ENCODE peak calls at places on chromosomes 7 and 10, in six cellular contexts. A is mucosa of descending colon, R is colonic mucosa, O is psoas muscle, Q is brain microvascular endothelial cell, F is left ventricle myocardium inferior. M is an unnamed sample.

GRCh38 chr10:124164252-124164651 is 70.9 kb upstream of the CHST15 start:
- DNase-seq in A (no peak), R (no peak), O (no peak), Q (no peak), F (no peak), M (no peak)

GRCh38 chr10:91247360-91248111 is 27.1 kb downstream of the PCGF5 start:
- DNase-seq in A (no peak), R (no peak), O (peak; percentile 55), Q (peak; percentile 61), F (no peak), M (no peak)

GRCh38 chr10:103941801-103942200 is 23.8 kb upstream of the STN1 start:
- DNase-seq in A (no peak), R (no peak), O (no peak), Q (no peak), F (no peak), M (no peak)

GRCh38 chr7:130367088-130367755 is 13.1 kb upstream of the CPA1 start:
- DNase-seq in A (no peak), R (no peak), O (no peak), Q (no peak), F (no peak), M (no peak)

GRCh38 chr10:80530251-80530650 is 7.5 kb upstream of the SH2D4B start:
- DNase-seq in A (no peak), R (no peak), O (peak; percentile 55), Q (peak; percentile 22), F (no peak), M (no peak)

GRCh38 chr7:129438839-129439640 is 4.8 kb downstream of the STRIP2 start:
- DNase-seq in A (no peak), R (no peak), O (no peak), Q (peak; percentile 69), F (no peak), M (peak; percentile 19)

GRCh38 chr10:26931223-26931622 is 70.5 kb upstream of the ABI1 start:
- DNase-seq in A (peak; percentile 71), R (peak; percentile 39), O (no peak), Q (no peak), F (peak; percentile 23), M (no peak)

GRCh38 chr10:35875281-35875680 is 233.2 kb upstream of the FZD8 start:
- DNase-seq in A (no peak), R (no peak), O (no peak), Q (peak; percentile 42), F (no peak), M (no peak)

GRCh38 chr7:1741751-1742554 is 71.9 kb downstream of the ELFN1 start:
- DNase-seq in A (peak; percentile 75), R (peak; percentile 35), O (no peak), Q (no peak), F (peak; percentile 41), M (no peak)

GRCh38 chr7:84813376-84813775 is 373.5 kb downstream of the SEMA3D start:
- DNase-seq in A (no peak), R (no peak), O (no peak), Q (no peak), F (no peak), M (no peak)

GRCh38 chr10:43707755-43708154 is 59.1 kb upstream of the ZNF32 start:
- DNase-seq in A (no peak), R (no peak), O (peak; percentile 56), Q (peak; percentile 60), F (peak; percentile 50), M (no peak)

GRCh38 chr7:36091571-36092176 is 61.4 kb upstream of the EEPD1 start:
- DNase-seq in A (no peak), R (no peak), O (no peak), Q (no peak), F (no peak), M (no peak)

GRCh38 chr7:81600608-81601007 is 169.2 kb downstream of the HGF start:
- DNase-seq in A (no peak), R (no peak), O (no peak), Q (peak; percentile 91), F (no peak), M (no peak)

GRCh38 chr7:92840309-92840708 is 3.9 kb upstream of the CDK6 start:
- DNase-seq in A (no peak), R (no peak), O (no peak), Q (no peak), F (no peak), M (no peak)

GRCh38 chr10:81838950-81839349 is 36.0 kb upstream of the NRG3 start:
- DNase-seq in A (no peak), R (no peak), O (no peak), Q (peak; percentile 10), F (no peak), M (no peak)

GRCh38 chr7:132292803-132293202 is 283.5 kb downstream of the PLXNA4 start:
- DNase-seq in A (no peak), R (no peak), O (no peak), Q (peak; percentile 8), F (no peak), M (no peak)

GRCh38 chr10:17805921-17806577 is 3.1 kb upstream of the MRC1 start:
- DNase-seq in A (no peak), R (no peak), O (no peak), Q (no peak), F (no peak), M (no peak)

GRCh38 chr10:122879339-122880273 is at the start of gene FAM24B:
- DNase-seq in A (peak; percentile 95), R (peak; percentile 97), O (peak; percentile 96), Q (peak; percentile 99), F (peak; percentile 90), M (no peak)

GRCh38 chr10:104337527-104337984 is 709 bp downstream of the ITPRIP start:
- DNase-seq in A (peak; percentile 65), R (peak; percentile 50), O (no peak), Q (peak; percentile 6), F (no peak), M (peak; percentile 72)

GRCh38 chr10:68560916-68561691 is 967 bp downstream of the TET1 start:
- DNase-seq in A (no peak), R (no peak), O (peak; percentile 57), Q (no peak), F (peak; percentile 25), M (no peak)

GRCh38 chr7:115208710-115209540 is 287.0 kb downstream of the MDFIC start:
- DNase-seq in A (no peak), R (no peak), O (no peak), Q (no peak), F (no peak), M (no peak)

GRCh38 chr10:133614830-133615580 is 11.6 kb downstream of the FRG2B start:
- DNase-seq in A (no peak), R (peak; percentile 23), O (no peak), Q (no peak), F (no peak), M (peak; percentile 82)

GRCh38 chr10:132395704-132396494 is 1.1 kb upstream of the PWWP2B start:
- DNase-seq in A (peak; percentile 91), R (peak; percentile 83), O (peak; percentile 89), Q (no peak), F (peak; percentile 87), M (no peak)

GRCh38 chr7:30722671-30723070 is 29.3 kb upstream of the INMT start:
- DNase-seq in A (no peak), R (no peak), O (no peak), Q (no peak), F (no peak), M (no peak)

GRCh38 chr7:101835136-101835535 is 17.7 kb downstream of the CUX1 start:
- DNase-seq in A (no peak), R (no peak), O (no peak), Q (no peak), F (no peak), M (no peak)

DNA sequence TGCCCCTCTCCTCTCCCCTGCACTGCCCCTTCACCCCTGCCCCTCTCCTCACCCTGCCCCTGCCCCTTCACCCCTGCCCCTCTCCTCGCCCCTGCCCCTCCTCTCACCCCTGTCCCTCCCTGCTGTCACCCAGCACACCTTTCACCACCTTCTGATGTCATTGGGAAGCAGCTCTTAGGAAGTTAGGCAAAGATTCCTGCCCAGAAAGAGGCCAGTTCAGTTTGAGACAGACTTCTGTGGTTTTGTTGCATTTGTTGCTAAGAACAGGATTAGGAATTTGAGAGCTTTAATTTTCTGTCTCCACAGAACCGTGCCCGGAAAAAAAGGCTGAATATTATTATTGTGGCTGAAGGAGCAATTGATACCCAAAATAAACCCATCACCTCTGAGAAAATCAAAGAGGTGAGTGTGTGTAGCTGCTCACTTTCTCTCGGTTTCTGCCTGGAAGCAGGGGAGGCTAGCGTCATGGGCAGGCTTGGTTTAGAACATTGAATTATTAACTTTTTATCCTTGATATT is 39.6 kb downstream of the PFKP start:
- DNase-seq in A (no peak), R (no peak), O (no peak), Q (peak; percentile 51), F (no peak), M (no peak)
- H3K36me3 ChIP-seq in A (no peaks in the 10 kb centered on the region), R (peaks cover 23% of the 10 kb centered on the region), O (peaks cover 12% of the 10 kb centered on the region), Q (peaks cover 72% of the 10 kb centered on the region), F (peaks cover 49% of the 10 kb centered on the region), M (no peaks in the 10 kb centered on the region)

GRCh38 chr10:131067690-131068089 is 243.8 kb downstream of the TCERG1L start:
- DNase-seq in A (no peak), R (no peak), O (no peak), Q (no peak), F (no peak), M (no peak)
- TF ChIP-seq CTCF in A (no peak), R (no peak), O (no peak), Q (no peak), F (no peak), M (no peak)

GRCh38 chr10:86538547-86538946 is 17.0 kb upstream of the WAPL start:
- DNase-seq in A (no peak), R (peak; percentile 25), O (no peak), Q (no peak), F (no peak), M (no peak)

GRCh38 chr10:86535057-86535882 is 13.7 kb upstream of the WAPL start:
- DNase-seq in A (peak; percentile 91), R (peak; percentile 89), O (peak; percentile 95), Q (no peak), F (peak; percentile 87), M (no peak)

GRCh38 chr10:86533328-86533727 is 11.7 kb upstream of the WAPL start:
- DNase-seq in A (no peak), R (no peak), O (peak; percentile 60), Q (no peak), F (no peak), M (no peak)

DNA sequence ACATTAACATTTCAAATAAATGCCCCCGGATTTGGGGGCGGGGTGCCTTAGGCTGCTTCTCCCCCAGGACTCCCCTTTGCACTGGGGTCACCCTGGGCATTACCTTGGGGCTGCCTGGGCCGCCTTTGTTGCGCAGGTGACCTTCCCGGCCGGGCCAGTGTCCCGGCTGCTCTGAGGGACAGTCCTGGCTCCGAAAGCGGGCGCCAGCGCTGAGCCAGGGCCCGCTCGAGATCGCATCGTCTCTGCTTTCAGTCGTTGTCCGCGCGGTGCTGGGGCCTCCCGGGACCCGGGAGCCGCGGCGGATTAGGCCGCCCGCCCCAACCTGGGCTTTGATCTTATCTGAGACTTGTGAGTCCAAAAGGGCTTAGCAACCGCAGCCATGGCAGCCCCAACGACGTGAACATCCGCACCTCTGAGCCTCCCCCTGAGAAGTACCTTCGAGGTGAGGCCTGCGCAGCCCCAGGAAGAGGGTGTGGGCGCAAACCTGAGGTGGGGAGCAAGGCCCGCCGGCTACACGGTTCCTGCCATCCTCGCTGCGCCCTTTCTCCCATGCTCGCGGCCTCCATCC is 14.8 kb upstream of the WAPL start:
- DNase-seq in A (peak; percentile 60), R (no peak), O (no peak), Q (no peak), F (no peak), M (no peak)
- H3K4me3 ChIP-seq in A (no peak overlapping the region), R (peak overlapping the region; percentile 49), O (peak overlapping the region; percentile 69), Q (peak overlapping the region; percentile 9), F (peak overlapping the region; percentile 66), M (peak overlapping the region; percentile 29)

GRCh38 chr7:126472825-126473224 is 779.9 kb downstream of the GRM8 start:
- DNase-seq in A (no peak), R (no peak), O (no peak), Q (no peak), F (no peak), M (no peak)
- H3K36me3 ChIP-seq in A (no peaks in the 10 kb centered on the region), R (no peaks in the 10 kb centered on the region), O (no peaks in the 10 kb centered on the region), Q (no peaks in the 10 kb centered on the region), F (no peaks in the 10 kb centered on the region), M (no peaks in the 10 kb centered on the region)

GRCh38 chr7:44052771-44053365 is 8.4 kb downstream of the DBNL start:
- DNase-seq in A (no peak), R (no peak), O (peak; percentile 18), Q (no peak), F (peak; percentile 3), M (no peak)
- TF ChIP-seq CTCF in A (no peak), R (no peak), O (no peak), Q (no peak), F (no peak), M (no peak)